ENCODE peak calls at places on chromosomes 1 and 21, in seven cellular contexts. Y is suprapubic skin, N is psoas muscle, B is GM10248, D is PC-3, F is endothelial cell, R is uterus. V is an unnamed sample.

GRCh38 chr1:230423936-230424335 is 2.2 kb downstream of the PGBD5 start:
- DNase-seq in B (no peak), Y (no peak), R (no peak), F (no peak), D (no peak), N (no peak), V (no peak)

GRCh38 chr1:17198476-17199258 is 6.3 kb upstream of the PADI1 start:
- DNase-seq in B (no peak), Y (peak), D (no peak), R (no peak), F (no peak), N (peak), V (no peak)

GRCh38 chr1:8152731-8153702 is 126.9 kb upstream of the ERRFI1 start:
- DNase-seq in Y (no peak), R (no peak), N (no peak), F (no peak), D (no peak), B (no peak), V (no peak)

GRCh38 chr1:54791880-54792522 is 9.1 kb downstream of the TTC22 start:
- DNase-seq in Y (no peak), F (peak), B (no peak), R (no peak), D (peak), N (no peak), V (peak)

GRCh38 chr1:64743954-64744491 is 852 bp upstream of the RAVER2 start:
- DNase-seq in N (no peak), R (no peak), B (no peak), Y (no peak), F (no peak), D (peak), V (no peak)

GRCh38 chr1:187991944-187992343 is 1163.2 kb downstream of the PLA2G4A start:
- DNase-seq in R (no peak), D (no peak), B (no peak), Y (no peak), F (no peak), N (no peak), V (no peak)

GRCh38 chr1:203320546-203321272 is 15.4 kb downstream of the BTG2 start:
- DNase-seq in F (peak), N (peak), R (peak), D (no peak), Y (no peak), B (peak), V (no peak)

GRCh38 chr1:156359973-156360372 is 9.0 kb upstream of the RHBG start:
- DNase-seq in R (no peak), F (peak), Y (no peak), D (peak), B (no peak), N (no peak), V (no peak)

GRCh38 chr1:46306159-46306530 is 2.6 kb downstream of the UQCRH start:
- DNase-seq in Y (no peak), B (no peak), R (no peak), D (no peak), F (no peak), N (no peak), V (no peak)

GRCh38 chr1:67566803-67567202 is 118.2 kb upstream of the GADD45A start:
- DNase-seq in B (no peak), D (peak), F (no peak), R (no peak), Y (no peak), N (no peak), V (no peak)

GRCh38 chr1:154186852-154187501 is 4.9 kb downstream of the TPM3 start:
- DNase-seq in N (no peak), D (no peak), R (no peak), F (no peak), Y (no peak), B (no peak), V (no peak)

GRCh38 chr21:46562964-46563607 is 41.8 kb downstream of the S100B start:
- DNase-seq in F (no peak), B (no peak), Y (no peak), R (no peak), D (peak), N (peak), V (no peak)

GRCh38 chr1:220011620-220012019 is 34.7 kb downstream of the EPRS1 start:
- DNase-seq in N (no peak), R (no peak), D (no peak), F (no peak), B (no peak), Y (no peak), V (no peak)

GRCh38 chr1:220013497-220013896 is 32.8 kb downstream of the EPRS1 start:
- DNase-seq in F (no peak), Y (no peak), R (no peak), B (peak), D (no peak), N (no peak), V (no peak)

GRCh38 chr1:220007438-220007837 is 38.9 kb downstream of the EPRS1 start:
- DNase-seq in Y (no peak), F (no peak), R (no peak), B (no peak), D (no peak), N (no peak), V (no peak)

GRCh38 chr1:220012259-220012658 is 34.0 kb downstream of the EPRS1 start:
- DNase-seq in F (no peak), D (peak), B (no peak), R (no peak), N (no peak), Y (no peak), V (no peak)
- TF ChIP-seq CTCF in F (no peak), D (peak), B (no peak), R (no peak), N (no peak), Y (no peak), V (peak)

DNA sequence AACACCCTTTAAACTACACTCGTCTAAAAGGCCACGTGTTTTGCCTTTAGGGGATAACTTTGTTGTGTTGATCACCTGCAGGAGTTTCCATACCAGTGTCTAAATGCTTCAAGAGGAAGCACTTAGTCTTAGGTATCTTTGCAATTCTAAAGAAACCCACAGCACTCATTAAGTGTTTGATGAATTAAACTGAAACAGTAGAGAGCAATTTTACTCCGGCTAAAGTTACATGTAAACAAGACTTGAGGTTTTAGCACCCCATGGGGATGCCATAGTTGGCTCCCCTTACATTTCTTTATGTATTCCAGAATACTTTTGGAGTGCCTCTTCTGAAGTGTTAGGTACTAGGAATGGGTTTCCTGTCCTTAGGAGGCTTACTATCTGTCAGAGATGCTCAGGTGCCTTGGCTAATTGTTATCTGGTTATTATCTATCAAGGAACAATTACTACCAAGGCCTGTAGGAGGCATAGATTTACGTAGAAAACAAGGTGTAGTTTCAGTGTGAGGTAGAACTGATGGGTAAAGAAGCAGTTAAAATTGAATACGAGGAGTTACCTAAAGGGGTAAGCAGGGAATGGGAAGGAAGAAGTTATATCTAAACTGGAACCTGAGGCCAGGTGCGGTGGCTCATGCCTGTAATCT is 176.8 kb upstream of the SAMSN1 start:
- DNase-seq in R (no peak), B (no peak), F (no peak), D (no peak), N (no peak), Y (no peak), V (no peak)
- TF ChIP-seq CTCF in R (no peak), B (no peak), F (no peak), D (no peak), N (no peak), Y (no peak), V (no peak)

GRCh38 chr1:13520985-13521384 is 7.2 kb upstream of the LRRC38 start:
- DNase-seq in Y (no peak), N (no peak), B (no peak), R (no peak), F (no peak), D (no peak), V (no peak)

GRCh38 chr1:13513885-13514546 is at the start of gene LRRC38:
- DNase-seq in Y (no peak), N (peak), R (no peak), B (no peak), D (peak), F (peak), V (peak)

GRCh38 chr1:13513063-13513884 is 529 bp downstream of the LRRC38 start:
- DNase-seq in N (peak), F (no peak), D (no peak), R (no peak), Y (no peak), B (no peak), V (no peak)

GRCh38 chr1:13516606-13517005 is 2.8 kb upstream of the LRRC38 start:
- DNase-seq in R (no peak), Y (no peak), D (no peak), B (no peak), N (no peak), F (no peak), V (no peak)

DNA sequence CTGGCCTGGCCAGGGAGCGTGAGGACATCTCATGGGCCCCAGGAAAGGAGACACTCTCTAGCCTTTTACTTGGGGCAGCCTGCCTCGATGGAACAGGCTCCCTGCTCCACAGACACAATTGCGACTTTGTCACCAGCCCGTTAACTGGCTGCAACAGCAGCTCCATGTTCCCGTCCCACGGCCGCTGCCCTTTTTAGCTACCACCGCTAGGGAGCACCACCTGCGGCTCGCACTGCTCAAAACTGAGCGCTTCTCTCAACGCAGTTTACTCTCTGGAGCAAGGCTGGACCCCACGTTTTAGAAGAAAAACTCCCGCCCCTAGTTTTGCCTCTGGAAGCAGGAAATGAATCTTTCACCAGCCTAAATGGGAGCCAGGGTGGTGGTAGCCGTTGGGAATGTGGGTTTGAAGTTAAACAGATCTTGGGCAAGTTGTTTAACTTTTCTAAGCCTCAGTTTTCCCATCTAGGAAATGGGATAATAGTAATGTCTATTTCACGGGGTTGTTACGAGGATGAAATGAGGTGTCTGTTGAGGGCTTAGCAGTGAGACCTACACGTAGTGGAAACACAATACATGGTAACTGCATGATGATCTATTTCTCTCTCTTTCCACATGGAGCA is 3.5 kb upstream of the LRRC38 start:
- DNase-seq in N (peak), D (peak), F (peak), B (no peak), Y (no peak), R (no peak), V (peak)
- TF ChIP-seq CTCF in N (peak), D (peak), F (peak), B (peak), Y (peak), R (no peak), V (peak)

GRCh38 chr1:6585841-6586240 is 6.0 kb downstream of the ZBTB48 start:
- DNase-seq in B (no peak), R (no peak), D (no peak), N (no peak), Y (no peak), F (no peak), V (no peak)

GRCh38 chr1:6586404-6586816 is 6.6 kb downstream of the ZBTB48 start:
- DNase-seq in R (no peak), F (no peak), Y (no peak), B (no peak), D (no peak), N (no peak), V (no peak)

GRCh38 chr1:6582370-6582769 is 2.6 kb downstream of the ZBTB48 start:
- DNase-seq in D (no peak), N (no peak), Y (no peak), F (no peak), B (no peak), R (no peak), V (no peak)

GRCh38 chr1:6585081-6585722 is 5.4 kb downstream of the ZBTB48 start:
- DNase-seq in B (no peak), F (no peak), Y (no peak), D (no peak), R (no peak), N (no peak), V (no peak)

DNA sequence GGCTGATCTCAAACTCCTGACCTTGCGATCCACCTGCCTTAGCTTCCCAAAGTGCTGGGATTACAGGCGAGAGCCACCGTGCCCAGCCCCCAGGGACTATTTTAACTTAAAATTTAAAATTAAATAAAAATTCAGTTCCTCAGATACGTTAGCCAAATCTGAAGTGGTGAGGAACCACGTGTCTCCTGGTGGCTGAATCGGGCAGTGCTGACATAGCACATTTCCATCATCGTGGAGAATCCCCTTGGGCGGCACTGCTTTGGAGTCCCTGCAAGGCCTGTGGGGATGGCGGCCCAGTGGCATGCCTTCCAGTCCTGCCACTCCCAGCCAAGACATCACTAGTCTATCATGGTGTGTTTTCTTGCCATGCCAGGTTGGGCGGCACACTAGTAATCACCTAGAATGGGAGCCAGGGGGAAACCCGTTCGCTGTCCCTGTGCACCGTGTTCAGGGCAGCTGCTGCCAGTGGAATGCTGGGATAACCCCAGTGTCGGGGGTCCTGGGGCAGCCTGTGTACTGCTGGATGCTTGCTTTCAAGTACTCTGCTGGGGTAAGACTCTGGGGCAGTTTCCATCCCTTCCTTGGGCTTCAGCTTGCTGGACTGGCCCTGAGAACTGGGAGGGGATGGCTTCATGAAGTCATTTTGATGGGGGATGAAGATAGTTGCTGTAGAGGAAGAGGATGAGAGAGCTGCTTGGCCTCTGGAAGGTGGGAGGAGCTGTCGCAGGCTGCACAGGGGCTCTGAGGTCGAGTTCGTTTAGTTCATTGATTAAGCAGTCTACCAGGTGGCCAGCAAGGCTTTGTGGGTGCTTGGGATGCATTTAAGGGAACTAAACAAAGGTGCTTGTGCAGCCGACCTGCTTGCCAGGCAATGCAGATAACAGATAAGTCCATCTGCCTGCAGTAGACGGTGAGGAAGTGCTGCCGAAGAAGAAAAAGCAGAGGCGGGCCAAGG is 4.6 kb downstream of the ZBTB48 start:
- DNase-seq in B (no peak), N (no peak), Y (no peak), D (no peak), F (no peak), R (no peak), V (no peak)
- TF ChIP-seq CTCF in B (no peak), N (peak), Y (no peak), D (peak), F (peak), R (no peak), V (peak)

GRCh38 chr21:38699048-38699447 is 106.7 kb upstream of the ETS2 start:
- DNase-seq in Y (no peak), F (peak), R (no peak), N (no peak), B (no peak), D (no peak), V (no peak)
- TF ChIP-seq CTCF in Y (no peak), F (peak), R (no peak), N (no peak), B (no peak), D (peak), V (no peak)

DNA sequence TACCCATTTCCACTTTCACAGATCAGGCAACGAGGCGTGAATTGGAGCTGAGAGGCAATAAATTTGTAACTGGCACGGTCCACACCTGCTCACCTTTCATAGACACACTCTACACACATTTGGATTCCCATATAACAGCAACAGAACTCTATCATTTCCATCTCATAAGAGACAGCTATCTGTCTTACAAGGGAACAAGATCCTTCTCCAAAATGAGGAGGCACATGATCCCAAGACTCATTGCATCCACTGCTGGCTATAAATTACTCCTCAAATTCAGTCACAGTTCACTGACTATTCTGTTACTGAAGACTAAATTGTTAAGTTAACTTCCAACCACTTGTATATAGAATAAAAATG is 342.8 kb downstream of the MATN1 start:
- DNase-seq in N (no peak), Y (no peak), F (no peak), D (no peak), B (no peak), R (no peak), V (no peak)
- TF ChIP-seq CTCF in N (no peak), Y (no peak), F (no peak), D (peak), B (no peak), R (no peak), V (peak)

V was measured in neural crest cell.